ENCODE peak calls at places on chromosomes 13 and 19, in four cellular contexts. C is CD8-positive, alpha-beta T cell; Y is CD4-positive, alpha-beta T cell; W is GM23338. Q is an unnamed sample.

GRCh38 chr13:84651288-84651687 is 769.0 kb upstream of the SLITRK1 start:
- DNase-seq in C (no peak), Y (no peak), W (no peak), Q (no peak)

GRCh38 chr19:4186087-4186993 is 3.9 kb downstream of the ANKRD24 start:
- DNase-seq in C (peak), Y (peak), W (peak), Q (peak)

GRCh38 chr19:53915000-53915399 is 5.9 kb downstream of the CACNG7 start:
- DNase-seq in C (no peak), Y (no peak), W (peak), Q (no peak)

GRCh38 chr13:28408235-28408848 is 86.6 kb downstream of the FLT1 start:
- DNase-seq in C (no peak), Y (no peak), W (no peak), Q (no peak)

GRCh38 chr13:40208517-40208916 is 457.9 kb downstream of the FOXO1 start:
- DNase-seq in C (no peak), Y (no peak), W (no peak), Q (no peak)

GRCh38 chr19:1146858-1147780 is 26.9 kb downstream of the SBNO2 start:
- DNase-seq in C (no peak), Y (no peak), W (no peak), Q (no peak)

GRCh38 chr13:73948848-73949529 is 185.2 kb downstream of the KLF12 start:
- DNase-seq in C (no peak), Y (no peak), W (no peak), Q (no peak)

GRCh38 chr13:74026753-74027152 is 107.5 kb downstream of the KLF12 start:
- DNase-seq in C (peak), Y (peak), W (peak), Q (no peak)

GRCh38 chr19:10998045-10998533 is 37.3 kb downstream of the SMARCA4 start:
- DNase-seq in C (no peak), Y (no peak), W (no peak), Q (no peak)

GRCh38 chr13:45473627-45474026 is 8.9 kb downstream of the COG3 start:
- DNase-seq in C (no peak), Y (no peak), W (peak), Q (no peak)

GRCh38 chr13:21526707-21527454 is 67.8 kb upstream of the ZDHHC20 start:
- DNase-seq in C (no peak), Y (no peak), W (no peak), Q (no peak)

GRCh38 chr19:35437152-35437951 is 10.7 kb upstream of the FFAR2 start:
- DNase-seq in C (no peak), Y (no peak), W (no peak), Q (no peak)

GRCh38 chr13:25095862-25096453 is at the start of gene PABPC3:
- DNase-seq in C (no peak), Y (no peak), W (peak), Q (no peak)

GRCh38 chr13:41973247-41973741 is 12.4 kb upstream of the VWA8 start:
- DNase-seq in C (no peak), Y (no peak), W (peak), Q (no peak)

DNA sequence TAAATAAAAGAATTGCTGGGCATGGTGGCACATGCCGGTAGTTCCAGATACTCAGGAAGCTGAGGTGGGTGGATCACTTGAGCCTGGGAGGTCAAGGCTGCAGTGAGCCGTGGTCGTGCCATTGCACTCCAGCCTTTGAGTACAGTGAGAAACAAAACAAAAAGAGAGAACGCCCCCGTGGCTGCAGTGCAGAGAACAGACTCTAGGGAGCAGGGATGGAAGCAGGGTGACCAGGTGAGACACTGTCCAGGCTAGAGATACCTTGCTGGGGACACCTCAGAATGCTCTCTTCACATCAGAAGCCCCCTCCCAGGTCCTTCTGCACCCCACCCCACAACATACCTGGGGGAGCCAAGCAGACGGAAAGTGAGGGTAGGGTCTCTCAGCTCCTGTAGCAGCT is 24.8 kb downstream of the MAP4K1 start:
- DNase-seq in C (no peak), Y (no peak), W (peak), Q (no peak)
- TF ChIP-seq CTCF in C (no peak), Y (no peak), W (peak), Q (no peak)

GRCh38 chr19:23436944-23437343 is 41.7 kb upstream of the ZNF91 start:
- DNase-seq in C (no peak), Y (no peak), W (peak), Q (no peak)
- TF ChIP-seq CTCF in C (no peak), Y (no peak), W (peak), Q (no peak)

GRCh38 chr19:40717880-40718773 is 1.2 kb downstream of the ITPKC start:
- DNase-seq in C (no peak), Y (no peak), W (peak), Q (no peak)

GRCh38 chr19:40716031-40716654 is 543 bp downstream of the COQ8B start:
- DNase-seq in C (peak), Y (peak), W (no peak), Q (peak)

GRCh38 chr19:40717325-40717879 is 490 bp downstream of the ITPKC start:
- DNase-seq in C (no peak), Y (no peak), W (no peak), Q (no peak)

GRCh38 chr19:40714519-40715299 is 2.0 kb downstream of the COQ8B start:
- DNase-seq in C (peak), Y (peak), W (peak), Q (peak)

DNA sequence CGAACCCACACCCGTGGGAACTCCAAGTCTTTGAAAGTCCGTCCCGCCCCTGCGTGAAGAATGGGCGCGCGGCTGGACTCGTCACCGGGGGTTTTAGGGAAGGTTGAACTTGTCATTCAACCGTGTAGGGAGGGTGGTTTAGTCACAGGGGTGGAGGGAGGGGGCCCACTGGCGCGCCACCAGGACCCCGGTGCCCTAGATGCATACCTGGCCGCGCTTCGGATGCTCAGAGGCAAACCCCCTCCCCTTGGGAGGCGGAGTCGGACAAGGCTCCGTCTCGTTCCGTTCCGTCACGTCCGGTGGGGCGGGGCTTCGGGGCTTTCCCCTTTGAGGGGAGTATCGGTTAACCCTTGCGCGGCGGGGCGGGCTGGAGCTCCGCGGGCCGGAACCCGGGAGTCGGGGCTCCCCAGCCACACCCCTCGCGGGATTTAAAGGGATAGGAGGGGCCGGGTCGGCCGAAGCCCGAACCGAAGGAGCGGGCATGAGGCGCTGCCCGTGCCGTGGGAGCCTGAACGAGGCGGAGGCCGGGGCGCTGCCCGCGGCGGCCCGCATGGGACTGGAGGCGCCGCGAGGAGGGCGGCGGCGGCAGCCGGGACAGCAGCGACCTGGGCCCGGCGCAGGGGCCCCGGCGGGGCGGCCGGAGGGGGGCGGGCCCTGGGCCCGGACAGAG is at the start of the genes COQ8B and ITPKC:
- DNase-seq in C (peak), Y (peak), W (peak), Q (peak)
- TF ChIP-seq CTCF in C (no peak), Y (no peak), W (no peak), Q (no peak)

DNA sequence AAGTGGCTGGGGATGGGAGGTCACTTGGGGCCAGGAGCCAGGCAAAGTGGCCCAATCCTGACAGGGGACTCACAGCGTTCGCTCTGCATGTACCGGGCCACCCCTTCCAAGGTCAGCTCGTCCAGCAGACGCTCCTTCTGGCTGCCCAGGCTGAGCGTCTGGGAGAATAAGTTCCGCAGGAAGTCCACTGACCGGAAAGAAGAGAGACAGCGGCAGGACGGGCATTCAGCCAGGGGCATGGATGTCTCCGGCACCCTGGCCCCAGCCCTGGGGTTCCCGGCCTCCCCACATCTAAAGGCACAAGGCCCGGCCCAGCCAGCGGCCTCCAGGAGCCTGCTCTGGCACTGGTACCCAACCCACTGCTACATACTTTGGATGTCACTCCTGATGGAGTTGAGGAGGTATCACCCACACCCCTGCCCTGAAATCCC is 6.1 kb downstream of the SIRT2 start:
- DNase-seq in C (no peak), Y (no peak), W (no peak), Q (no peak)
- TF ChIP-seq CTCF in C (no peak), Y (no peak), W (no peak), Q (no peak)

DNA sequence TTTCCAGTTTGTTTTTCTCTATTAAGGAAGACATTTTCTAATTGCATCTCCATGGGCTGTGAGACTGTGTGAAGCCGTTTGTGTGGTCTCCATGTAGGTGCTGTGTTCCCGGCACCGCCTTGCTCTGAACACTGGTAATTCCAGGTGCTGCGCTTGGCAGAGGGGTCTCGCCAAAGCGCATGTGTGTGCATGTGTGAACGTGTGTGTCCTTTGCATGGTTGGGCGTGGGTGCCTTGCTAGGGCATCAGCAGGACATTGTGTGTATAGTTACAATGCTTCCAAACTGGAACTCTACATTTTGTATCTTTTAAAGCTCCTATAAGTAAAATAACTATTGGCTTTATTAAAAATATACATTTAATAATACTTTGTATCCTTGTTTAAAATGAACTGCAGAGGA is 9.8 kb upstream of the GPI start:
- DNase-seq in C (no peak), Y (no peak), W (no peak), Q (no peak)
- TF ChIP-seq CTCF in C (no peak), Y (no peak), W (no peak), Q (no peak)